ENCODE peak calls at places on chromosomes 3 and 15, in five cellular contexts. S, Q, T, G and P are unnamed samples.

GRCh38 chr3:125960066-125960424 is 8.9 kb upstream of the ROPN1B start:
- DNase-seq in S (no peak), Q (no peak), T (no peak), G (no peak), P (no peak)

GRCh38 chr3:170424879-170425278 is 6.2 kb downstream of the CLDN11 start:
- DNase-seq in S (no peak), Q (no peak), T (no peak), G (no peak), P (no peak)

GRCh38 chr15:74788042-74788715 is 6.3 kb downstream of the CSK start:
- DNase-seq in S (no peak), Q (no peak), T (no peak), G (no peak), P (no peak)

GRCh38 chr3:28322464-28322863 is 26.1 kb upstream of the ZCWPW2 start:
- DNase-seq in S (no peak), Q (no peak), T (no peak), G (no peak), P (no peak)

GRCh38 chr15:96345560-96346389 is 15.3 kb downstream of the NR2F2 start:
- DNase-seq in S (peak; percentile 83), Q (no peak), T (peak; percentile 84), G (no peak), P (peak; percentile 1)

GRCh38 chr3:23592961-23593931 is 212.5 kb upstream of the UBE2E1 start:
- DNase-seq in S (no peak), Q (no peak), T (no peak), G (no peak), P (no peak)

GRCh38 chr3:105401691-105402149 is 35.0 kb downstream of the ALCAM start:
- DNase-seq in S (no peak), Q (no peak), T (no peak), G (no peak), P (no peak)

GRCh38 chr3:151307131-151307530 is 9.5 kb downstream of the GPR87 start:
- DNase-seq in S (no peak), Q (no peak), T (no peak), G (no peak), P (no peak)

GRCh38 chr3:55649554-55649953 is 162.4 kb upstream of the WNT5A start:
- DNase-seq in S (no peak), Q (no peak), T (no peak), G (no peak), P (no peak)

GRCh38 chr15:93452537-93453211 is 363.7 kb upstream of the RGMA start:
- DNase-seq in S (no peak), Q (no peak), T (no peak), G (no peak), P (no peak)

GRCh38 chr3:178778579-178778978 is 242.3 kb downstream of the KCNMB2 start:
- DNase-seq in S (no peak), Q (no peak), T (no peak), G (no peak), P (no peak)

GRCh38 chr3:169769287-169770181 is at the start of gene ACTRT3:
- DNase-seq in S (peak; percentile 88), Q (peak; percentile 43), T (peak; percentile 75), G (peak; percentile 44), P (peak; percentile 89)

GRCh38 chr15:42419369-42419768 is 60.1 kb downstream of the CAPN3 start:
- DNase-seq in S (no peak), Q (no peak), T (no peak), G (no peak), P (no peak)

GRCh38 chr15:42118650-42119531 is 24.5 kb upstream of the PLA2G4D start:
- DNase-seq in S (no peak), Q (no peak), T (no peak), G (no peak), P (peak; percentile 39)

GRCh38 chr3:124960205-124960604 is 25.7 kb upstream of the MUC13 start:
- DNase-seq in S (no peak), Q (no peak), T (no peak), G (no peak), P (no peak)

GRCh38 chr3:108037770-108038169 is 53.1 kb downstream of the CD47 start:
- DNase-seq in S (no peak), Q (no peak), T (no peak), G (no peak), P (no peak)

GRCh38 chr3:15521573-15521965 is at the start of gene COLQ:
- DNase-seq in S (no peak), Q (no peak), T (no peak), G (no peak), P (no peak)

GRCh38 chr15:67785431-67785830 is 39.9 kb upstream of the SKOR1 start:
- DNase-seq in S (no peak), Q (no peak), T (no peak), G (no peak), P (no peak)

GRCh38 chr3:10707089-10707983 is 108.7 kb upstream of the SLC6A11 start:
- DNase-seq in S (peak; percentile 64), Q (no peak), T (no peak), G (no peak), P (no peak)

GRCh38 chr3:164113406-164114332 is 964.6 kb downstream of the SI start:
- DNase-seq in S (no peak), Q (no peak), T (no peak), G (no peak), P (no peak)